ENCODE peak calls at places on chromosomes 1 and 21, in eight cellular contexts. U is RWPE1, Y is GM10248, S is NCI-H1092 treated with DMSO at 0.1 percent for 48 hours, T is pancreas, H is SK-MEL-5, O is NT2/D1, A is COR-L47. Q is an unnamed sample.

GRCh38 chr1:110227774-110228173 is 17.7 kb downstream of the KCNC4 start:
- DNase-seq in U (no peak), Y (no peak), S (no peak), T (peak), H (no peak), O (no peak), A (no peak), Q (no peak)

GRCh38 chr1:209527372-209527771 is 56.1 kb upstream of the CAMK1G start:
- DNase-seq in U (no peak), Y (no peak), S (no peak), T (no peak), H (no peak), O (no peak), A (no peak), Q (no peak)

GRCh38 chr1:231187556-231187955 is 25.7 kb downstream of the TRIM67 start:
- DNase-seq in U (no peak), Y (no peak), S (no peak), T (no peak), H (peak), O (no peak), A (no peak), Q (no peak)

GRCh38 chr1:204341380-204341779 is 18.3 kb downstream of the PLEKHA6 start:
- DNase-seq in U (no peak), Y (no peak), S (no peak), T (no peak), H (no peak), O (no peak), A (no peak), Q (peak)

GRCh38 chr1:224067621-224068457 is 46.1 kb upstream of the FBXO28 start:
- DNase-seq in U (peak), Y (no peak), S (no peak), T (no peak), H (no peak), O (no peak), A (no peak), Q (peak)

GRCh38 chr1:20589331-20590312 is 725 bp downstream of the CDA start:
- DNase-seq in U (no peak), Y (no peak), S (no peak), T (peak), H (no peak), O (no peak), A (no peak), Q (peak)

GRCh38 chr1:116374340-116375164 is 1.5 kb downstream of the ATP1A1 start:
- DNase-seq in U (no peak), Y (no peak), S (no peak), T (no peak), H (peak), O (no peak), A (no peak), Q (peak)

GRCh38 chr1:16006552-16007485 is 2.8 kb downstream of the SRARP start:
- DNase-seq in U (peak), Y (peak), S (no peak), T (no peak), H (peak), O (no peak), A (no peak), Q (peak)

GRCh38 chr1:111139234-111139955 is 498 bp downstream of the DRAM2 start:
- DNase-seq in U (peak), Y (peak), S (peak), T (no peak), H (peak), O (peak), A (peak), Q (peak)

GRCh38 chr1:241129207-241129960 is 227.6 kb downstream of the RGS7 start:
- DNase-seq in U (no peak), Y (no peak), S (no peak), T (no peak), H (no peak), O (no peak), A (no peak), Q (no peak)

GRCh38 chr1:12356004-12356890 is 126.4 kb downstream of the VPS13D start:
- DNase-seq in U (no peak), Y (no peak), S (peak), T (no peak), H (no peak), O (no peak), A (no peak), Q (no peak)

GRCh38 chr1:108200627-108201106 is 524 bp upstream of the SLC25A24 start:
- DNase-seq in U (peak), Y (peak), S (peak), T (no peak), H (peak), O (no peak), A (peak), Q (peak)

GRCh38 chr1:220281159-220281574 is 8.9 kb upstream of the RAB3GAP2 start:
- DNase-seq in U (peak), Y (no peak), S (no peak), T (no peak), H (peak), O (peak), A (peak), Q (peak)

GRCh38 chr1:3598051-3598471 is 13.2 kb downstream of the MEGF6 start:
- DNase-seq in U (peak), Y (no peak), S (peak), T (no peak), H (no peak), O (no peak), A (no peak), Q (no peak)

GRCh38 chr1:226989081-226989747 is 49.1 kb downstream of the COQ8A start:
- DNase-seq in U (no peak), Y (no peak), S (no peak), T (no peak), H (no peak), O (no peak), A (no peak), Q (no peak)

GRCh38 chr21:14900611-14901010 is 164.2 kb downstream of the NRIP1 start:
- DNase-seq in U (no peak), Y (no peak), S (no peak), T (no peak), H (no peak), O (no peak), A (no peak), Q (no peak)

GRCh38 chr1:149942207-149942606 is 5.5 kb upstream of the MTMR11 start:
- DNase-seq in U (peak), Y (no peak), S (no peak), T (no peak), H (peak), O (peak), A (no peak), Q (peak)

GRCh38 chr1:76465030-76465429 is 390.5 kb downstream of the ST6GALNAC3 start:
- DNase-seq in U (no peak), Y (no peak), S (no peak), T (no peak), H (no peak), O (no peak), A (no peak), Q (no peak)

GRCh38 chr1:238783633-238784032 is 602.7 kb upstream of the CHRM3 start:
- DNase-seq in U (no peak), Y (no peak), S (no peak), T (no peak), H (no peak), O (no peak), A (no peak), Q (no peak)

GRCh38 chr1:53470155-53470554 is 11.0 kb downstream of the DMRTB1 start:
- DNase-seq in U (peak), Y (peak), S (peak), T (peak), H (peak), O (peak), A (no peak), Q (peak)

GRCh38 chr1:61004269-61005003 is 77.9 kb upstream of the NFIA start:
- DNase-seq in U (peak), Y (no peak), S (no peak), T (no peak), H (no peak), O (no peak), A (no peak), Q (no peak)

GRCh38 chr1:25629836-25630235 is 13.2 kb downstream of the MAN1C1 start:
- DNase-seq in U (no peak), Y (no peak), S (no peak), T (no peak), H (no peak), O (no peak), A (no peak), Q (no peak)

GRCh38 chr1:115158181-115158580 is 68.9 kb upstream of the TSPAN2 start:
- DNase-seq in U (peak), Y (no peak), S (no peak), T (no peak), H (no peak), O (no peak), A (no peak), Q (no peak)

GRCh38 chr1:1213153-1213918 is 617 bp downstream of the TNFRSF4 start:
- DNase-seq in U (no peak), Y (no peak), S (no peak), T (peak), H (no peak), O (no peak), A (no peak), Q (no peak)

GRCh38 chr1:26280333-26281042 is 602 bp downstream of the SH3BGRL3 start:
- DNase-seq in U (peak), Y (no peak), S (no peak), T (no peak), H (no peak), O (no peak), A (no peak), Q (peak)

GRCh38 chr1:88998716-88999115 is 6.3 kb upstream of the KYAT3 start:
- DNase-seq in U (no peak), Y (peak), S (peak), T (no peak), H (peak), O (peak), A (peak), Q (peak)

GRCh38 chr1:51569284-51570062 is 47.4 kb upstream of the OSBPL9 start:
- DNase-seq in U (peak), Y (no peak), S (no peak), T (no peak), H (peak), O (peak), A (no peak), Q (peak)

GRCh38 chr1:32337855-32338636 is 2.0 kb upstream of the MARCKSL1 start:
- DNase-seq in U (no peak), Y (no peak), S (no peak), T (no peak), H (peak), O (no peak), A (no peak), Q (no peak)

GRCh38 chr1:24484208-24484607 is 18.4 kb upstream of the RCAN3 start:
- DNase-seq in U (no peak), Y (no peak), S (no peak), T (no peak), H (no peak), O (no peak), A (no peak), Q (no peak)

GRCh38 chr1:234745844-234746797 is 136.1 kb upstream of the IRF2BP2 start:
- DNase-seq in U (peak), Y (no peak), S (peak), T (no peak), H (no peak), O (peak), A (no peak), Q (peak)

GRCh38 chr1:80401757-80402156 is 1395.2 kb upstream of the ADGRL4 start:
- DNase-seq in U (no peak), Y (no peak), S (no peak), T (no peak), H (no peak), O (no peak), A (no peak), Q (no peak)

GRCh38 chr1:22944656-22945055 is 28.0 kb downstream of the LACTBL1 start:
- DNase-seq in U (no peak), Y (no peak), S (no peak), T (no peak), H (no peak), O (no peak), A (no peak), Q (no peak)

GRCh38 chr1:39204441-39205081 is at the start of gene MACF1:
- DNase-seq in U (peak), Y (no peak), S (no peak), T (no peak), H (peak), O (no peak), A (no peak), Q (peak)

GRCh38 chr1:41743361-41743760 is 175.4 kb downstream of the HIVEP3 start:
- DNase-seq in U (no peak), Y (no peak), S (no peak), T (no peak), H (no peak), O (no peak), A (no peak), Q (no peak)